ENCODE peak calls at places on chromosomes 4 and X, in four cellular contexts. P is tibial artery, W is SK-N-SH, G is sigmoid colon. U is an unnamed sample.

GRCh38 chrX:123308663-123309062 is 124.6 kb downstream of the GRIA3 start:
- DNase-seq in G (no peak), P (no peak), W (no peak), U (no peak)

GRCh38 chrX:151505796-151506195 is 57.7 kb upstream of the PASD1 start:
- DNase-seq in G (no peak), P (no peak), W (peak; percentile 4), U (peak; percentile 82)

GRCh38 chrX:23904096-23904495 is 3.6 kb downstream of the APOO start:
- DNase-seq in W (no peak), P (no peak), G (no peak), U (no peak)

GRCh38 chr4:173360587-173361221 is 10.1 kb upstream of the SAP30 start:
- DNase-seq in W (no peak), G (no peak), P (no peak), U (no peak)

GRCh38 chr4:188941524-188942109 is 802.4 kb downstream of the TRIML1 start:
- DNase-seq in W (no peak), G (no peak), P (no peak), U (no peak)

GRCh38 chr4:124139044-124139443 is 573.5 kb downstream of the ANKRD50 start:
- DNase-seq in P (no peak), G (no peak), W (no peak), U (no peak)

GRCh38 chrX:136126892-136127406 is 20.4 kb upstream of the FHL1 start:
- DNase-seq in G (no peak), P (no peak), W (peak; percentile 31), U (no peak)

GRCh38 chrX:153245288-153245731 is 66.2 kb downstream of the MAGEA1 start:
- DNase-seq in P (no peak), G (no peak), W (no peak), U (peak; percentile 16)

GRCh38 chr4:47640911-47641310 is 155.8 kb downstream of the ATP10D start:
- DNase-seq in G (no peak), P (no peak), W (no peak), U (no peak)

GRCh38 chr4:81807927-81808672 is 336.4 kb upstream of the RASGEF1B start:
- DNase-seq in G (no peak), W (no peak), P (no peak), U (no peak)

GRCh38 chrX:53047228-53047627 is 1.4 kb upstream of the GPR173 start:
- DNase-seq in W (peak; percentile 40), P (no peak), G (no peak), U (no peak)

GRCh38 chrX:109974906-109975655 is 27.8 kb upstream of the TMEM164 start:
- DNase-seq in P (no peak), G (no peak), W (no peak), U (no peak)

GRCh38 chrX:145825896-145826295 is 8.3 kb downstream of the SLITRK2 start:
- DNase-seq in G (no peak), W (no peak), P (no peak), U (no peak)

GRCh38 chr4:16939178-16939577 is 40.7 kb upstream of the LDB2 start:
- DNase-seq in P (no peak), G (no peak), W (peak; percentile 65), U (no peak)

GRCh38 chrX:34880656-34881055 is 61.9 kb upstream of the FAM47B start:
- DNase-seq in G (no peak), P (no peak), W (no peak), U (no peak)

GRCh38 chr4:55311792-55312490 is 34.1 kb upstream of the SRD5A3 start:
- DNase-seq in G (no peak), P (no peak), W (no peak), U (peak; percentile 6)

GRCh38 chr4:110618091-110619000 is 4.5 kb downstream of the PITX2 start:
- DNase-seq in P (no peak), G (no peak), W (no peak), U (no peak)

GRCh38 chrX:33840176-33840575 is 291.9 kb downstream of the FAM47A start:
- DNase-seq in P (no peak), W (no peak), G (no peak), U (no peak)

GRCh38 chr4:176191974-176192373 is 3.4 kb downstream of the SPATA4 start:
- DNase-seq in G (no peak), P (no peak), W (peak; percentile 32), U (no peak)

GRCh38 chr4:54098375-54098774 is 1.6 kb upstream of the GSX2 start:
- DNase-seq in P (no peak), W (no peak), G (no peak), U (no peak)

GRCh38 chr4:183200453-183200852 is 101.4 kb downstream of the WWC2 start:
- DNase-seq in W (no peak), P (peak; percentile 71), G (no peak), U (no peak)

GRCh38 chrX:126551725-126552312 is 795 bp downstream of the DCAF12L1 start:
- DNase-seq in G (no peak), P (no peak), W (no peak), U (no peak)

GRCh38 chr4:71283642-71284257 is 55.1 kb upstream of the SLC4A4 start:
- DNase-seq in G (no peak), W (no peak), P (no peak), U (no peak)

GRCh38 chrX:138298268-138298667 is 413.2 kb downstream of the FGF13 start:
- DNase-seq in P (no peak), W (no peak), G (no peak), U (no peak)

GRCh38 chr4:15005474-15006115 is 3.3 kb downstream of the CPEB2 start:
- DNase-seq in P (no peak), G (no peak), W (no peak), U (no peak)

GRCh38 chrX:151082077-151082948 is 94.1 kb upstream of the GPR50 start:
- DNase-seq in P (peak; percentile 69), W (peak; percentile 79), G (peak; percentile 72), U (peak; percentile 77)

GRCh38 chr4:171880136-171880535 is 66.9 kb downstream of the GALNTL6 start:
- DNase-seq in P (no peak), G (no peak), W (no peak), U (no peak)

GRCh38 chr4:76166480-76166879 is 18.3 kb upstream of the NUP54 start:
- DNase-seq in W (no peak), G (no peak), P (no peak), U (no peak)

GRCh38 chr4:86924805-86925204 is 10.0 kb upstream of the AFF1 start:
- DNase-seq in G (no peak), P (no peak), W (no peak), U (no peak)

GRCh38 chr4:102579794-102580462 is 78.8 kb downstream of the NFKB1 start:
- DNase-seq in W (no peak), G (no peak), P (no peak), U (no peak)

GRCh38 chr4:102580463-102580842 is 79.3 kb downstream of the NFKB1 start:
- DNase-seq in W (no peak), G (no peak), P (no peak), U (no peak)

GRCh38 chr4:102575369-102576129 is 74.4 kb downstream of the NFKB1 start:
- DNase-seq in W (no peak), P (no peak), G (no peak), U (no peak)

GRCh38 chr4:102578270-102578669 is 77.1 kb downstream of the NFKB1 start:
- DNase-seq in G (no peak), P (no peak), W (no peak), U (no peak)

DNA sequence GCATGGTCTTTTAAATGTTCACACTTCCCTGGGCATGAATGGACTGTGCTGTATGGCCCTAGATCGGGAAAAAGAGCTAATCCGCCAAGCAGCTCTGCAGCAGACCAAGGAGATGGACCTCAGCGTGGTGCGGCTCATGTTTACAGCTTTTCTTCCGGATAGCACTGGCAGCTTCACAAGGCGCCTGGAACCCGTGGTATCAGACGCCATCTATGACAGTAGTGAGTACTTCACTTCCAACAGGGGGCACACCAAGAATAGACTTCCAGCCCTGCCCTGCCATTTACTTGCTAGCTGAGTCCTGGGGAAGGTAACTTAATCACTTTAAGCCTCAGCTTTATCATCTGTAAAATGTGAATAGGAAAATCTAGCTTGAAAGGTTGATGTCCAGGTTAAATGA is 77.7 kb downstream of the NFKB1 start:
- DNase-seq in G (no peak), W (no peak), P (no peak), U (peak; percentile 66)
- TF ChIP-seq CTCF in G (no peak), W (no peak), P (no peak), U (peak; percentile 54)

GRCh38 chr4:7787681-7788141 is 151.9 kb downstream of the AFAP1 start:
- DNase-seq in G (peak; percentile 56), W (no peak), P (peak; percentile 59), U (no peak)
- H3K27me3 ChIP-seq in G (no peaks in the 10 kb centered on the region), W (no peaks in the 10 kb centered on the region), P (no peaks in the 10 kb centered on the region), U (no peaks in the 10 kb centered on the region)

GRCh38 chrX:46573331-46573895 is at the start of gene CHST7:
- DNase-seq in W (peak; percentile 81), G (peak; percentile 76), P (peak; percentile 76), U (peak; percentile 65)

GRCh38 chrX:46572295-46572936 is 1.1 kb upstream of the CHST7 start:
- DNase-seq in G (no peak), P (no peak), W (no peak), U (no peak)

GRCh38 chrX:46574337-46574940 is 874 bp downstream of the CHST7 start:
- DNase-seq in W (peak; percentile 51), G (no peak), P (no peak), U (peak; percentile 28)

GRCh38 chrX:46574941-46575381 is 1.4 kb downstream of the CHST7 start:
- DNase-seq in P (no peak), W (peak; percentile 41), G (no peak), U (peak; percentile 18)

GRCh38 chrX:46573896-46574336 is 351 bp downstream of the CHST7 start:
- DNase-seq in G (peak; percentile 75), P (peak; percentile 67), W (peak; percentile 58), U (peak; percentile 48)
- H3K4me3 ChIP-seq in G (peak overlapping the region; percentile 38), P (peak overlapping the region; percentile 73), W (peak overlapping the region; percentile 58), U (peak overlapping the region; percentile 53)

GRCh38 chr4:92163348-92163747 is 140.4 kb upstream of the GRID2 start:
- DNase-seq in P (no peak), W (no peak), G (no peak), U (no peak)
- TF ChIP-seq CTCF in P (no peak), W (peak; percentile 49), G (no peak), U (peak; percentile 65)

GRCh38 chr4:1408418-1408817 is 2.2 kb upstream of the NKX1-1 start:
- DNase-seq in W (peak; percentile 65), P (no peak), G (peak; percentile 46), U (peak; percentile 69)

GRCh38 chr4:1409079-1409805 is 3.0 kb upstream of the NKX1-1 start:
- DNase-seq in G (peak; percentile 44), W (peak; percentile 30), P (peak; percentile 41), U (no peak)

GRCh38 chr4:1406416-1406945 is at the start of gene NKX1-1:
- DNase-seq in P (no peak), W (no peak), G (no peak), U (peak; percentile 12)

GRCh38 chr4:1406946-1407656 is 859 bp upstream of the NKX1-1 start:
- DNase-seq in G (peak; percentile 38), P (no peak), W (peak; percentile 42), U (peak; percentile 12)

DNA sequence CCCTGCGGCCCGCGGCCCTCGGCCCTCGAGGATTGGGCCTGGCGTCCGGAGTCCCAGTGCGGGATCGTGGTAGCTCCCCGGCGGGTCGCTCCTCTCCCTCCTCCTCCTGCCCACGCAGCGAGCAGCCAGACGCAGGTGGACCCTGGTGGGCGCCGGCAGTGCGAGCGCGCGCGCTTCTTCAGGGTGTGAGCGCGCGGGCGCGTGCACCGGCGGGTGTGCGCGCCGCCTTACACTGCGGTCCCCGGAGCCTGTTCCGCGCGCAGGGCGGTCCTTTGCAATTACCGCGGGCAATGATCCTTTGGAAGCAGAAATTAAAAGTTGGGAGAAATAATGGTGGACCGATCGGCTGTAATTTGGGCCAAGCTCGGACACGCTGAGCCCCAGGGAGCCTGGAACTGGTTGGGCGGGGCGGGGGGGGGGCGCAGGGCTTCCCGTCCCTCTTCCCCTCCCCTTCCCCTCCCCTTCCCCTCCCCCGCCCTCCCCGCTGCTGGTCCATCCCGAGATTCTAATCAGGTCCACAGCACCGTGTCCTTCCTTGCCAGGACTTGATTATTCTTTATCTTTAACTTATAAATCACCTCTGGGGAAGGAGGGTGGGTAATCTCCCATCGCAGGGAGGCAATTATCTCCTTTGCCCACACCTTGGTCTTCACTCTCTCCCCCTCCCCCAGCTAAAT is 1.6 kb upstream of the NKX1-1 start:
- DNase-seq in P (peak; percentile 48), W (peak; percentile 34), G (no peak), U (peak; percentile 17)
- H3K27me3 ChIP-seq in P (no peaks in the 10 kb centered on the region), W (peaks cover 76% of the 10 kb centered on the region), G (peaks cover 89% of the 10 kb centered on the region), U (peaks cover 67% of the 10 kb centered on the region)

U was measured in WERI-Rb-1.